ENCODE peak calls at places on chromosomes 6 and 20, in nine cellular contexts. S is psoas muscle, D is pancreas, K is IMR-90, C is right cardiac atrium, N is cardiac muscle cell, H is ovary, T is fibroblast of lung, A is upper lobe of right lung. X is an unnamed sample. For H3K27me3, H3K9me3 and H3K4me1, the result is how much of the 10 kb centered on the place peaks cover.

GRCh38 chr6:125169058-125169457 is 15.5 kb downstream of the TPD52L1 start:
- DNase-seq in S (no peak), D (peak), K (peak), C (peak), N (no peak), H (peak), T (peak), A (no peak), X (no peak)

GRCh38 chr6:43774776-43775583 is 5.0 kb downstream of the VEGFA start:
- DNase-seq in S (peak), D (peak), K (peak), C (peak), N (peak), H (peak), T (peak), A (peak), X (peak)

GRCh38 chr6:170082531-170083187 is 208.2 kb downstream of the DLL1 start:
- DNase-seq in S (no peak), D (no peak), K (no peak), C (no peak), N (no peak), H (no peak), T (no peak), A (no peak), X (no peak)

GRCh38 chr20:34024733-34025351 is 31.1 kb downstream of the RALY start:
- DNase-seq in S (no peak), D (no peak), K (no peak), C (no peak), N (peak), H (no peak), T (no peak), A (no peak), X (no peak)

GRCh38 chr20:61932711-61933480 is 132.8 kb downstream of the TAF4 start:
- DNase-seq in S (peak), D (no peak), K (no peak), C (peak), N (no peak), H (peak), T (no peak), A (peak), X (peak)

GRCh38 chr6:35428421-35429149 is 23.6 kb upstream of the FANCE start:
- DNase-seq in S (no peak), D (no peak), K (peak), C (peak), N (no peak), H (no peak), T (peak), A (no peak), X (no peak)

GRCh38 chr20:2259731-2260130 is 36.1 kb upstream of the TGM3 start:
- DNase-seq in S (no peak), D (no peak), K (no peak), C (no peak), N (no peak), H (no peak), T (no peak), A (no peak), X (no peak)

GRCh38 chr20:370977-371754 is 9.4 kb upstream of the TRIB3 start:
- DNase-seq in S (no peak), D (no peak), K (no peak), C (peak), N (no peak), H (no peak), T (no peak), A (no peak), X (no peak)

GRCh38 chr20:53579581-53580375 is 13.9 kb downstream of the ZNF217 start:
- DNase-seq in S (no peak), D (no peak), K (peak), C (no peak), N (no peak), H (no peak), T (peak), A (no peak), X (peak)

GRCh38 chr20:56955673-56956072 is 310.8 kb downstream of the BMP7 start:
- DNase-seq in S (no peak), D (no peak), K (no peak), C (no peak), N (no peak), H (no peak), T (no peak), A (no peak), X (no peak)

GRCh38 chr20:50982372-50982771 is 23.8 kb downstream of the MOCS3 start:
- DNase-seq in S (no peak), D (no peak), K (peak), C (no peak), N (no peak), H (no peak), T (peak), A (no peak), X (peak)

GRCh38 chr6:44104661-44105060 is 22.6 kb downstream of the MRPL14 start:
- DNase-seq in S (peak), D (no peak), K (no peak), C (peak), N (no peak), H (no peak), T (no peak), A (no peak), X (no peak)

GRCh38 chr20:37711001-37711400 is 17.2 kb downstream of the CTNNBL1 start:
- DNase-seq in S (no peak), D (no peak), K (no peak), C (no peak), N (no peak), H (no peak), T (no peak), A (no peak), X (no peak)

GRCh38 chr6:23823421-23823820 is 302.6 kb upstream of the NRSN1 start:
- DNase-seq in S (no peak), D (no peak), K (no peak), C (no peak), N (peak), H (no peak), T (no peak), A (no peak), X (no peak)

GRCh38 chr20:1815502-1816085 is 79.6 kb upstream of the SIRPA start:
- DNase-seq in S (no peak), D (no peak), K (no peak), C (no peak), N (no peak), H (no peak), T (no peak), A (no peak), X (no peak)

GRCh38 chr6:125512621-125513020 is 210.9 kb upstream of the HDDC2 start:
- DNase-seq in S (no peak), D (no peak), K (no peak), C (no peak), N (no peak), H (no peak), T (no peak), A (no peak), X (no peak)

GRCh38 chr6:1027109-1027794 is 284.6 kb upstream of the FOXQ1 start:
- DNase-seq in S (no peak), D (no peak), K (peak), C (no peak), N (no peak), H (no peak), T (peak), A (no peak), X (no peak)
- H3K27me3 ChIP-seq in S (under half), D (under half), K (under half), C (under half), N (under half), H (under half), T (under half), A (under half), X (under half)

GRCh38 chr20:39048000-39048696 is 86.0 kb downstream of the DHX35 start:
- DNase-seq in S (peak), D (peak), K (peak), C (peak), N (peak), H (peak), T (peak), A (peak), X (peak)
- H3K9me3 ChIP-seq in S (under half), D (under half), K (under half), C (under half), N (under half), H (under half), T (under half), A (under half), X (under half)

GRCh38 chr6:12062605-12063004 is 50.5 kb downstream of the HIVEP1 start:
- DNase-seq in S (no peak), D (no peak), K (no peak), C (no peak), N (no peak), H (no peak), T (no peak), A (no peak), X (no peak)
- H3K4me1 ChIP-seq in S (under half), D (under half), K (under half), C (under half), N (under half), H (under half), T (under half), A (under half), X (under half)

GRCh38 chr6:25866011-25866410 is 8.0 kb downstream of the SLC17A3 start:
- DNase-seq in S (no peak), D (no peak), K (no peak), C (no peak), N (no peak), H (no peak), T (no peak), A (no peak), X (no peak)

GRCh38 chr6:25868784-25869183 is 5.3 kb downstream of the SLC17A3 start:
- DNase-seq in S (no peak), D (no peak), K (no peak), C (no peak), N (no peak), H (no peak), T (no peak), A (no peak), X (no peak)

GRCh38 chr6:25862199-25862598 is 11.8 kb downstream of the SLC17A3 start:
- DNase-seq in S (no peak), D (no peak), K (no peak), C (no peak), N (no peak), H (no peak), T (no peak), A (no peak), X (no peak)

GRCh38 chr6:25863360-25863759 is 10.7 kb downstream of the SLC17A3 start:
- DNase-seq in S (no peak), D (no peak), K (no peak), C (no peak), N (no peak), H (no peak), T (no peak), A (no peak), X (no peak)
- H3K27me3 ChIP-seq in S (under half), D (under half), K (under half), C (under half), N (under half), H (under half), T (under half), A (under half), X (under half)

GRCh38 chr20:63015665-63016361 is 9.0 kb upstream of the BHLHE23 start:
- DNase-seq in S (peak), D (no peak), K (no peak), C (peak), N (no peak), H (no peak), T (no peak), A (no peak), X (no peak)

GRCh38 chr20:63016514-63017075 is 9.8 kb upstream of the BHLHE23 start:
- DNase-seq in S (peak), D (no peak), K (no peak), C (peak), N (no peak), H (no peak), T (no peak), A (no peak), X (no peak)

GRCh38 chr20:63015147-63015664 is 8.4 kb upstream of the BHLHE23 start:
- DNase-seq in S (peak), D (no peak), K (no peak), C (peak), N (no peak), H (no peak), T (no peak), A (no peak), X (no peak)

GRCh38 chr20:63017076-63017825 is 10.5 kb upstream of the BHLHE23 start:
- DNase-seq in S (peak), D (no peak), K (no peak), C (peak), N (no peak), H (peak), T (no peak), A (no peak), X (peak)

GRCh38 chr20:63017826-63018411 is 11.2 kb upstream of the BHLHE23 start:
- DNase-seq in S (peak), D (no peak), K (no peak), C (peak), N (no peak), H (peak), T (no peak), A (peak), X (no peak)
- H3K9me3 ChIP-seq in S (under half), D (under half), K (under half), C (under half), N (under half), H (under half), T (under half), A (under half), X (under half)